ENCODE peak calls at places on chromosomes 16 and 17, in four cellular contexts. K is activated CD4-positive, CD25-positive, alpha-beta regulatory T cell; J is sciatic nerve; Y is AML-193. P is an unnamed sample.

GRCh38 chr17:47066095-47066494 is 87.0 kb upstream of the RPRML start:
- DNase-seq in Y (no peak), J (no peak), K (no peak), P (no peak)

GRCh38 chr17:48290378-48290777 is 139.6 kb downstream of the SKAP1 start:
- DNase-seq in Y (no peak), J (no peak), K (no peak), P (no peak)

GRCh38 chr17:75625813-75626486 is 7.3 kb upstream of the SMIM5 start:
- DNase-seq in Y (peak), J (no peak), K (no peak), P (peak)

GRCh38 chr17:42177684-42178083 is 3.3 kb downstream of the KCNH4 start:
- DNase-seq in Y (no peak), J (no peak), K (no peak), P (no peak)

GRCh38 chr17:51000835-51001638 is 119.6 kb downstream of the SPAG9 start:
- DNase-seq in Y (peak), K (no peak), J (no peak), P (peak)

GRCh38 chr16:78866556-78866955 is 734.0 kb downstream of the MAF start:
- DNase-seq in Y (no peak), J (no peak), K (no peak), P (no peak)

GRCh38 chr16:13070268-13070667 is 168.9 kb downstream of the SHISA9 start:
- DNase-seq in Y (no peak), K (no peak), J (no peak), P (no peak)

GRCh38 chr17:7018331-7018964 is 4.4 kb upstream of the BCL6B start:
- DNase-seq in J (no peak), Y (no peak), K (no peak), P (no peak)

GRCh38 chr17:26792486-26792885 is 501.4 kb upstream of the WSB1 start:
- DNase-seq in K (no peak), J (no peak), Y (no peak), P (peak)

GRCh38 chr16:48542020-48542473 is 67.9 kb downstream of the N4BP1 start:
- DNase-seq in J (peak), Y (peak), K (no peak), P (peak)

GRCh38 chr17:49862781-49863331 is 15.0 kb upstream of the TAC4 start:
- DNase-seq in Y (no peak), K (no peak), J (no peak), P (no peak)

GRCh38 chr16:19824216-19824615 is 60.4 kb downstream of the GPRC5B start:
- DNase-seq in Y (no peak), J (no peak), K (no peak), P (no peak)

GRCh38 chr17:78337244-78338109 is 22.4 kb downstream of the SOCS3 start:
- DNase-seq in K (no peak), J (no peak), Y (no peak), P (peak)

GRCh38 chr16:49000594-49000993 is 281.0 kb downstream of the CBLN1 start:
- DNase-seq in K (no peak), Y (no peak), J (no peak), P (peak)

GRCh38 chr17:51118330-51119195 is 2.1 kb downstream of the SPAG9 start:
- DNase-seq in K (no peak), J (no peak), Y (peak), P (peak)

GRCh38 chr16:49405123-49405522 is 31.5 kb downstream of the C16orf78 start:
- DNase-seq in Y (no peak), K (no peak), J (no peak), P (no peak)

GRCh38 chr16:23512168-23512695 is 1.9 kb upstream of the GGA2 start:
- DNase-seq in Y (no peak), J (no peak), K (no peak), P (no peak)

GRCh38 chr16:4200000-4200780 is 41.7 kb downstream of the SRL start:
- DNase-seq in K (no peak), Y (peak), J (peak), P (peak)

GRCh38 chr17:55304171-55304859 is 39.6 kb downstream of the HLF start:
- DNase-seq in Y (no peak), K (no peak), J (no peak), P (no peak)

GRCh38 chr17:32298721-32299578 is 33.3 kb downstream of the RHBDL3 start:
- DNase-seq in Y (no peak), J (no peak), K (no peak), P (no peak)

GRCh38 chr16:66127459-66128362 is 238.8 kb upstream of the CDH5 start:
- DNase-seq in K (no peak), J (no peak), Y (no peak), P (no peak)

GRCh38 chr17:64496348-64496785 is 487 bp downstream of the POLG2 start:
- DNase-seq in J (no peak), Y (peak), K (no peak), P (no peak)

GRCh38 chr17:44005865-44006580 is 1.6 kb downstream of the NAGS start:
- DNase-seq in Y (no peak), K (no peak), J (peak), P (no peak)

GRCh38 chr17:4534928-4535666 is 20.1 kb downstream of the MYBBP1A start:
- DNase-seq in Y (no peak), J (peak), K (no peak), P (no peak)

GRCh38 chr17:57985675-57985974 is 2.4 kb downstream of the VEZF1 start:
- DNase-seq in J (no peak), Y (peak), K (no peak), P (no peak)

GRCh38 chr17:45640141-45640850 is 143.8 kb upstream of the CRHR1 start:
- DNase-seq in K (no peak), J (peak), Y (no peak), P (peak)

GRCh38 chr16:28478511-28479180 is 6.5 kb upstream of the NPIPB7 start:
- DNase-seq in J (no peak), K (no peak), Y (no peak), P (no peak)

GRCh38 chr17:79970576-79971068 is 65.0 kb downstream of the TBC1D16 start:
- DNase-seq in K (no peak), Y (peak), J (peak), P (peak)

GRCh38 chr16:68640972-68641371 is 4.1 kb upstream of the CDH3 start:
- DNase-seq in K (no peak), J (no peak), Y (no peak), P (no peak)

GRCh38 chr17:50952889-50953288 is 86.7 kb upstream of the TOB1 start:
- DNase-seq in Y (no peak), J (no peak), K (no peak), P (no peak)

GRCh38 chr17:10727192-10727591 is 2.6 kb downstream of the TMEM220 start:
- DNase-seq in J (no peak), K (no peak), Y (no peak), P (no peak)

P was measured in KBM-7.